ENCODE peak calls at places on chromosome 17, in six cellular contexts. P is neural crest cell, U is H1, J is fibroblast of lung, V is GM10248, Y is IMR-90. A is an unnamed sample.

GRCh38 chr17:60393840-60394529 is 2.1 kb upstream of the USP32 start:
- DNase-seq in P (no peak), U (no peak), J (no peak), V (no peak), Y (no peak), A (no peak)

GRCh38 chr17:304461-304860 is 48.1 kb downstream of the RPH3AL start:
- DNase-seq in P (no peak), U (no peak), J (no peak), V (no peak), Y (no peak), A (no peak)

GRCh38 chr17:51833045-51833444 is 325.5 kb downstream of the CA10 start:
- DNase-seq in P (no peak), U (no peak), J (no peak), V (no peak), Y (no peak), A (no peak)

GRCh38 chr17:72518810-72519597 is 398.2 kb downstream of the SOX9 start:
- DNase-seq in P (no peak), U (no peak), J (no peak), V (no peak), Y (no peak), A (no peak)

GRCh38 chr17:63685021-63685420 is 14.9 kb downstream of the LIMD2 start:
- DNase-seq in P (no peak), U (no peak), J (no peak), V (no peak), Y (no peak), A (no peak)

GRCh38 chr17:77724876-77725615 is 233.5 kb upstream of the TNRC6C start:
- DNase-seq in P (no peak), U (no peak), J (no peak), V (no peak), Y (no peak), A (no peak)

GRCh38 chr17:66255112-66255511 is 25.9 kb upstream of the APOH start:
- DNase-seq in P (peak), U (no peak), J (peak), V (peak), Y (peak), A (peak)

GRCh38 chr17:17050346-17051345 is 8.4 kb downstream of the MPRIP start:
- DNase-seq in P (no peak), U (no peak), J (no peak), V (no peak), Y (no peak), A (no peak)

GRCh38 chr17:78785663-78786057 is 3.6 kb upstream of the CYTH1 start:
- DNase-seq in P (no peak), U (no peak), J (no peak), V (no peak), Y (no peak), A (no peak)

GRCh38 chr17:78674595-78675315 is 97.6 kb upstream of the DNAH17 start:
- DNase-seq in P (no peak), U (no peak), J (no peak), V (no peak), Y (no peak), A (no peak)

GRCh38 chr17:75697651-75698291 is 23.5 kb upstream of the ITGB4 start:
- DNase-seq in P (peak), U (no peak), J (no peak), V (no peak), Y (no peak), A (no peak)

GRCh38 chr17:68804777-68805176 is 150.4 kb downstream of the ABCA8 start:
- DNase-seq in P (no peak), U (no peak), J (no peak), V (no peak), Y (no peak), A (no peak)

GRCh38 chr17:60253048-60253447 is 103.3 kb downstream of the CA4 start:
- DNase-seq in P (no peak), U (no peak), J (no peak), V (no peak), Y (no peak), A (no peak)

GRCh38 chr17:79922161-79922569 is 82.9 kb upstream of the CBX4 start:
- DNase-seq in P (no peak), U (no peak), J (no peak), V (no peak), Y (no peak), A (no peak)

GRCh38 chr17:63435681-63436522 is 10.2 kb downstream of the CYB561 start:
- DNase-seq in P (no peak), U (no peak), J (no peak), V (no peak), Y (no peak), A (peak)

GRCh38 chr17:78082988-78083387 is 45.6 kb downstream of the TMC6 start:
- DNase-seq in P (no peak), U (no peak), J (no peak), V (no peak), Y (no peak), A (no peak)

GRCh38 chr17:13984956-13985355 is 84.3 kb upstream of the COX10 start:
- DNase-seq in P (no peak), U (no peak), J (no peak), V (no peak), Y (no peak), A (no peak)

GRCh38 chr17:38922538-38923291 is 2.7 kb upstream of the LASP1NB start:
- DNase-seq in P (no peak), U (no peak), J (peak), V (no peak), Y (peak), A (no peak)

GRCh38 chr17:12231027-12231682 is 210.5 kb downstream of the MAP2K4 start:
- DNase-seq in P (no peak), U (peak), J (no peak), V (no peak), Y (peak), A (no peak)

GRCh38 chr17:34859652-34860051 is 101.6 kb downstream of the CCT6B start:
- DNase-seq in P (no peak), U (no peak), J (no peak), V (no peak), Y (no peak), A (no peak)

GRCh38 chr17:17836818-17837379 is at the start of gene SREBF1:
- DNase-seq in P (peak), U (peak), J (peak), V (peak), Y (peak), A (peak)

GRCh38 chr17:78174332-78174869 is 6.0 kb downstream of the SYNGR2 start:
- DNase-seq in P (no peak), U (no peak), J (no peak), V (no peak), Y (no peak), A (no peak)

GRCh38 chr17:67245694-67246397 is 850 bp upstream of the HELZ start:
- DNase-seq in P (peak), U (no peak), J (no peak), V (peak), Y (no peak), A (peak)

GRCh38 chr17:40816569-40816968 is 5.8 kb downstream of the KRT10 start:
- DNase-seq in P (no peak), U (no peak), J (no peak), V (no peak), Y (no peak), A (no peak)

GRCh38 chr17:31527606-31528005 is 136.1 kb downstream of the RAB11FIP4 start:
- DNase-seq in P (no peak), U (no peak), J (no peak), V (no peak), Y (peak), A (no peak)

GRCh38 chr17:41419712-41420111 is 4.7 kb downstream of the KRT37 start:
- DNase-seq in P (no peak), U (no peak), J (no peak), V (no peak), Y (no peak), A (no peak)

GRCh38 chr17:8867361-8867981 is at the start of gene PIK3R6:
- DNase-seq in P (no peak), U (no peak), J (no peak), V (peak), Y (no peak), A (peak)

GRCh38 chr17:67093348-67093747 is 49.0 kb downstream of the CACNG1 start:
- DNase-seq in P (no peak), U (no peak), J (no peak), V (no peak), Y (no peak), A (no peak)

GRCh38 chr17:79651266-79651665 is 40.4 kb upstream of the RBFOX3 start:
- DNase-seq in P (no peak), U (no peak), J (no peak), V (no peak), Y (no peak), A (no peak)

GRCh38 chr17:35372846-35373531 is 432 bp downstream of the SLFN11 start:
- DNase-seq in P (no peak), U (no peak), J (peak), V (peak), Y (no peak), A (peak)

GRCh38 chr17:79633154-79633553 is 22.3 kb upstream of the RBFOX3 start:
- DNase-seq in P (no peak), U (no peak), J (no peak), V (no peak), Y (no peak), A (no peak)

GRCh38 chr17:7146115-7146514 is 31.5 kb upstream of the ASGR2 start:
- DNase-seq in P (no peak), U (no peak), J (no peak), V (no peak), Y (no peak), A (no peak)

GRCh38 chr17:4676777-4677176 is 27.2 kb downstream of the PELP1 start:
- DNase-seq in P (no peak), U (no peak), J (peak), V (no peak), Y (no peak), A (no peak)

GRCh38 chr17:33895491-33895890 is 359.6 kb upstream of the CCL2 start:
- DNase-seq in P (no peak), U (no peak), J (no peak), V (no peak), Y (no peak), A (no peak)

GRCh38 chr17:27354491-27355081 is 60.7 kb downstream of the WSB1 start:
- DNase-seq in P (no peak), U (no peak), J (no peak), V (no peak), Y (no peak), A (peak)
- TF ChIP-seq CTCF in P (no peak), U (no peak), J (no peak), V (peak), Y (no peak), A (no peak)

GRCh38 chr17:61463068-61463980 is 11.1 kb downstream of the TBX4 start:
- DNase-seq in P (no peak), U (no peak), J (no peak), V (no peak), Y (no peak), A (no peak)
- TF ChIP-seq CTCF in P (peak), U (peak), J (peak), V (no peak), Y (no peak), A (no peak)

GRCh38 chr17:19769946-19770652 is 22.0 kb upstream of the ALDH3A1 start:
- DNase-seq in P (no peak), U (no peak), J (no peak), V (peak), Y (peak), A (no peak)
- TF ChIP-seq CTCF in P (no peak), U (no peak), J (no peak), V (no peak), Y (no peak), A (no peak)

GRCh38 chr17:46061435-46061834 is 62.4 kb downstream of the STH start:
- DNase-seq in P (no peak), U (no peak), J (peak), V (no peak), Y (no peak), A (no peak)
- TF ChIP-seq CTCF in P (peak), U (no peak), J (no peak), V (no peak), Y (peak), A (no peak)

DNA sequence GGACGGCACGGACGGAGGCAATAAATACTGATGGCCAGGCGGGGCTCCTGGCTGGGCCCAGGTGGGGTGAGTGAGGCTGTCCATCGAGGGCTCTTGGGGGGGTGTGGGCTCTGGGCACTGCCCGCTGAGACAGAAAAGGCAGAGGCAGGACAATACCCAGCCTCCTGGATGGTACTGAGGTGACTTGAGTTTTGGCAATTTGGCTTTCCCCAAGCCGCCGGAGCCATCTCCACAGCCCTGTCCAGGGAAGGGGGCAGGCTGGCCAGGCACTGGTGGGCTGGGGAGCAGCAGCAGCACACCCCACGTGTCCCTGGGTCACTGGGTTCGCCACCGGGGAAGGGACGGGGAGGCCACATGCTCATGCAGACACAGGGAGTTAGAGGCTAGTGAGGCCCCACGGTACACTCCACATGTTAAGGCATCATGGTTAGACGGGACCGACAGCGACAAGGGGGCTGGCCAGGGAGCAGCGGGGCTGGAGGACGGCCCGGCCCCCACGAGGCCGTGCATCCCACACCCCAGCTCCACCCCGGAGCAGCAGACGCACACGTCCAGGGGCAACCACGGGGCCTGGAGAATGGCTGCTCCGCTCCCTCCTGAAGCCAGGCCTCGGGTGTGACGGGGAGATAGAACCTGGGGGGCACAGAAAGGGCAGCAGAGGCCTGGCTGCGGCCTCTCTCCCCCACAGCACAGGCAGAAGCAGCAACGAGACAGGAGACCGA is 3.0 kb downstream of the ARHGDIA start:
- DNase-seq in P (no peak), U (no peak), J (peak), V (no peak), Y (no peak), A (no peak)
- TF ChIP-seq CTCF in P (no peak), U (no peak), J (no peak), V (no peak), Y (no peak), A (no peak)

GRCh38 chr17:57948169-57948554 is 7.0 kb downstream of the CUEDC1 start:
- DNase-seq in P (no peak), U (no peak), J (no peak), V (no peak), Y (no peak), A (no peak)
- TF ChIP-seq CTCF in P (no peak), U (no peak), J (no peak), V (no peak), Y (no peak), A (no peak)

GRCh38 chr17:47895856-47896671 is at the start of gene SP2:
- DNase-seq in P (peak), U (peak), J (peak), V (peak), Y (peak), A (peak)
- TF ChIP-seq CTCF in P (no peak), U (no peak), J (peak), V (no peak), Y (no peak), A (no peak)

GRCh38 chr17:50365649-50366393 is 7.2 kb downstream of the MRPL27 start:
- DNase-seq in P (no peak), U (no peak), J (no peak), V (no peak), Y (no peak), A (no peak)

GRCh38 chr17:50364715-50365114 is 8.3 kb downstream of the MRPL27 start:
- DNase-seq in P (no peak), U (no peak), J (no peak), V (no peak), Y (peak), A (no peak)

GRCh38 chr17:50363217-50364060 is 9.5 kb downstream of the MRPL27 start:
- DNase-seq in P (peak), U (peak), J (peak), V (no peak), Y (peak), A (no peak)

GRCh38 chr17:50364061-50364458 is 8.9 kb downstream of the MRPL27 start:
- DNase-seq in P (no peak), U (no peak), J (no peak), V (no peak), Y (no peak), A (no peak)

DNA sequence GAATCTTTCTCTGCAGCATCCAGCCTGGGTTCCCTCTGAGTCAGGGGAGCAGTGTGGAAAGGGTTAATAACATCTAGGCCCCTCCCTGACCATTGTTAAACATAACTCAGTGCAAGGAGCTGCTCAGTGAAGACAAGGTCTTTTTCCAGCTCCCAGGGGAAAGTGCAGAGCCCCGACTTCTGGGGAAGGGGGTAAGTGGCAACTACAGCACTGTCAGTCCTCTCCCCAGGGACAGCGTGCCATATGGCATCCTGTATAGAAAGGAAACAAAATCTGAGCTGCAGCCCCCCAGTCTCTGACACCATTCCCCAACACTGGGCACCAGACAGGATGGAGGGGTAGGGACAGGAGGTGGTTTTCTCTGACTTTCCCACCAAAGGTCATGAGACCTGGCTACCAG is 7.8 kb downstream of the MRPL27 start:
- DNase-seq in P (no peak), U (no peak), J (no peak), V (no peak), Y (no peak), A (no peak)
- TF ChIP-seq CTCF in P (no peak), U (no peak), J (no peak), V (no peak), Y (no peak), A (no peak)

A was measured in GM20000.